ENCODE peak calls at places on chromosomes 4 and X, in nine cellular contexts. P is transverse colon; I is GF-D8; A is left ventricle myocardium inferior; V is activated T-helper 2 cell treated with anti-CD3 and anti-CD28 coated beads, Interferon-gamma antibody, Interleukin-2, Interleukin-4, amounts not matched to agents 10 μg/mL and 5 μg/mL and 100 μg/mL, durations not matched to agents 14 hours and 24 hours and 36 hours; X is kidney; R is neuronal stem cell; J is sciatic nerve; H is NAMALWA. F is an unnamed sample.

GRCh38 chrX:6574762-6575161 is 39.8 kb upstream of the VCX3A start:
- DNase-seq in X (no peak), R (no peak), V (no peak), J (no peak), I (no peak), H (peak), A (no peak), P (no peak), F (no peak)

GRCh38 chr4:124722069-124722468 is 9.5 kb upstream of the ANKRD50 start:
- DNase-seq in X (no peak), A (no peak), I (no peak), R (no peak), H (no peak), P (no peak), J (no peak), V (no peak), F (no peak)

GRCh38 chr4:138241281-138242075 is 671 bp downstream of the SLC7A11 start:
- DNase-seq in I (peak), A (no peak), R (no peak), V (peak), J (no peak), P (no peak), H (peak), X (no peak), F (no peak)

GRCh38 chr4:865572-865971 is 39.6 kb upstream of the CPLX1 start:
- DNase-seq in I (no peak), H (no peak), J (no peak), R (no peak), P (no peak), A (no peak), X (peak), V (no peak), F (no peak)

GRCh38 chr4:47855350-47855749 is 17.5 kb upstream of the CORIN start:
- DNase-seq in I (no peak), A (no peak), J (no peak), V (no peak), R (no peak), P (no peak), X (no peak), H (no peak), F (no peak)

GRCh38 chr4:53281438-53281837 is 84.4 kb downstream of the SCFD2 start:
- DNase-seq in J (no peak), R (no peak), V (no peak), P (no peak), I (no peak), H (no peak), X (no peak), A (no peak), F (no peak)

GRCh38 chr4:95469617-95470016 is 79.2 kb downstream of the UNC5C start:
- DNase-seq in J (no peak), H (no peak), V (no peak), R (no peak), A (no peak), P (no peak), I (no peak), X (no peak), F (no peak)

GRCh38 chrX:54788446-54788845 is 9.6 kb downstream of the ITIH6 start:
- DNase-seq in A (no peak), I (no peak), V (no peak), R (no peak), X (no peak), H (no peak), P (no peak), J (no peak), F (no peak)

GRCh38 chrX:39828971-39829370 is 268.8 kb downstream of the BCOR start:
- DNase-seq in R (no peak), V (no peak), A (no peak), P (no peak), X (no peak), I (no peak), H (no peak), J (no peak), F (no peak)

GRCh38 chr4:106627071-106627470 is 258.5 kb upstream of the GIMD1 start:
- DNase-seq in A (no peak), J (no peak), R (no peak), H (no peak), P (no peak), V (no peak), X (no peak), I (no peak), F (no peak)

GRCh38 chr4:121654738-121655137 is 42.0 kb downstream of the ANXA5 start:
- DNase-seq in A (no peak), I (no peak), H (peak), P (no peak), V (no peak), R (no peak), X (no peak), J (no peak), F (no peak)

GRCh38 chr4:150368667-150369066 is 213.3 kb upstream of the MAB21L2 start:
- DNase-seq in I (no peak), P (no peak), V (no peak), R (no peak), J (no peak), X (no peak), H (no peak), A (no peak), F (peak)

GRCh38 chr4:37601527-37601926 is 84.6 kb downstream of the RELL1 start:
- DNase-seq in V (no peak), I (peak), X (no peak), R (no peak), J (no peak), A (no peak), P (peak), H (no peak), F (no peak)

GRCh38 chr4:85740431-85740861 is 265.5 kb downstream of the ARHGAP24 start:
- DNase-seq in X (no peak), A (no peak), P (no peak), I (no peak), J (no peak), H (no peak), R (no peak), V (no peak), F (no peak)

GRCh38 chrX:115906276-115906675 is 264.3 kb upstream of the AGTR2 start:
- DNase-seq in I (no peak), V (no peak), A (no peak), R (no peak), P (no peak), X (no peak), J (no peak), H (no peak), F (no peak)

GRCh38 chrX:2188316-2188715 is 312.5 kb downstream of the DHRSX start:
- DNase-seq in J (no peak), V (no peak), R (no peak), A (no peak), I (no peak), H (no peak), P (no peak), X (no peak), F (no peak)

GRCh38 chr4:107800686-107801085 is 24.0 kb upstream of the SGMS2 start:
- DNase-seq in P (no peak), X (no peak), A (no peak), I (no peak), R (no peak), J (no peak), V (no peak), H (no peak), F (no peak)

GRCh38 chr4:75512336-75513211 is 1.6 kb downstream of the RCHY1 start:
- DNase-seq in J (no peak), R (no peak), A (no peak), P (no peak), I (peak), V (no peak), H (peak), X (no peak), F (no peak)

GRCh38 chr4:38113136-38113535 is 152.9 kb downstream of the PTTG2 start:
- DNase-seq in I (no peak), J (no peak), V (no peak), R (no peak), A (no peak), X (no peak), H (no peak), P (no peak), F (no peak)

GRCh38 chr4:40196724-40197281 is at the start of gene RHOH:
- DNase-seq in H (peak), A (no peak), X (no peak), J (no peak), I (peak), P (peak), R (no peak), V (peak), F (no peak)

GRCh38 chr4:171650543-171650942 is 162.7 kb upstream of the GALNTL6 start:
- DNase-seq in J (no peak), H (no peak), R (no peak), I (no peak), V (no peak), X (no peak), P (no peak), A (no peak), F (no peak)

GRCh38 chr4:186948361-186949291 is 225.0 kb upstream of the FAT1 start:
- DNase-seq in J (no peak), H (peak), V (no peak), A (no peak), X (no peak), I (no peak), R (no peak), P (no peak), F (no peak)

GRCh38 chr4:114599231-114600065 is 841 bp downstream of the UGT8 start:
- DNase-seq in J (no peak), R (peak), I (no peak), H (peak), V (no peak), X (peak), P (peak), A (no peak), F (peak)

GRCh38 chrX:76555816-76556215 is 128.3 kb downstream of the MAGEE1 start:
- DNase-seq in P (no peak), H (peak), V (no peak), A (no peak), X (no peak), I (peak), R (peak), J (no peak), F (no peak)

F was measured in C1 segment of cervical spinal cord.